ENCODE peak calls at places on chromosome 15, in six cellular contexts. One of them, this sample, is unnamed.

GRCh38 chr15:65837301-65838283 is 31.7 kb upstream of the RAB11A start:
- DNase-seq in CD4-positive, alpha-beta memory T cell: no peak
- DNase-seq in uterus: no peak
- DNase-seq in AG10803: no peak
- DNase-seq in NCI-H2081: no peak
- DNase-seq in foreskin melanocyte: no peak
- DNase-seq in this sample: no peak

GRCh38 chr15:52085289-52085688 is 27.3 kb downstream of the BCL2L10 start:
- DNase-seq in CD4-positive, alpha-beta memory T cell: no peak
- DNase-seq in uterus: no peak
- DNase-seq in AG10803: no peak
- DNase-seq in NCI-H2081: no peak
- DNase-seq in foreskin melanocyte: no peak
- DNase-seq in this sample: no peak

GRCh38 chr15:68487087-68487843 is 55.3 kb upstream of the ITGA11 start:
- DNase-seq in CD4-positive, alpha-beta memory T cell: no peak
- DNase-seq in uterus: no peak
- DNase-seq in AG10803: peak; percentile 91
- DNase-seq in NCI-H2081: no peak
- DNase-seq in foreskin melanocyte: no peak
- DNase-seq in this sample: no peak

GRCh38 chr15:64858136-64858535 is 16.4 kb downstream of the PLEKHO2 start:
- DNase-seq in CD4-positive, alpha-beta memory T cell: no peak
- DNase-seq in uterus: no peak
- DNase-seq in AG10803: no peak
- DNase-seq in NCI-H2081: no peak
- DNase-seq in foreskin melanocyte: no peak
- DNase-seq in this sample: no peak

GRCh38 chr15:100032358-100033080 is 299.3 kb upstream of the LYSMD4 start:
- DNase-seq in CD4-positive, alpha-beta memory T cell: no peak
- DNase-seq in uterus: no peak
- DNase-seq in AG10803: no peak
- DNase-seq in NCI-H2081: no peak
- DNase-seq in foreskin melanocyte: no peak
- DNase-seq in this sample: no peak

GRCh38 chr15:64828985-64829384 is 3.5 kb upstream of the PIF1 start:
- DNase-seq in CD4-positive, alpha-beta memory T cell: no peak
- DNase-seq in uterus: no peak
- DNase-seq in AG10803: no peak
- DNase-seq in NCI-H2081: no peak
- DNase-seq in foreskin melanocyte: no peak
- DNase-seq in this sample: no peak

GRCh38 chr15:76270876-76271275 is 40.4 kb downstream of the ETFA start:
- DNase-seq in CD4-positive, alpha-beta memory T cell: no peak
- DNase-seq in uterus: no peak
- DNase-seq in AG10803: no peak
- DNase-seq in NCI-H2081: no peak
- DNase-seq in foreskin melanocyte: no peak
- DNase-seq in this sample: no peak

GRCh38 chr15:80695099-80695910 is at the start of gene ABHD17C:
- DNase-seq in CD4-positive, alpha-beta memory T cell: peak; percentile 23
- DNase-seq in uterus: peak; percentile 59
- DNase-seq in AG10803: peak; percentile 61
- DNase-seq in NCI-H2081: peak; percentile 53
- DNase-seq in foreskin melanocyte: peak; percentile 24
- DNase-seq in this sample: no peak

GRCh38 chr15:66653852-66654251 is 48.2 kb upstream of the SMAD6 start:
- DNase-seq in CD4-positive, alpha-beta memory T cell: no peak
- DNase-seq in uterus: no peak
- DNase-seq in AG10803: no peak
- DNase-seq in NCI-H2081: no peak
- DNase-seq in foreskin melanocyte: no peak
- DNase-seq in this sample: no peak

GRCh38 chr15:70266412-70267089 is 168.8 kb upstream of the TLE3 start:
- DNase-seq in CD4-positive, alpha-beta memory T cell: no peak
- DNase-seq in uterus: peak; percentile 89
- DNase-seq in AG10803: peak; percentile 12
- DNase-seq in NCI-H2081: no peak
- DNase-seq in foreskin melanocyte: no peak
- DNase-seq in this sample: no peak

GRCh38 chr15:48447058-48447457 is 115.8 kb downstream of the DUT start:
- DNase-seq in CD4-positive, alpha-beta memory T cell: no peak
- DNase-seq in uterus: no peak
- DNase-seq in AG10803: no peak
- DNase-seq in NCI-H2081: no peak
- DNase-seq in foreskin melanocyte: no peak
- DNase-seq in this sample: no peak

This sample was measured in Jurkat, Clone E6-1.